ENCODE peak calls at places on chromosome 7, in four cellular contexts. N, R, W and K are unnamed samples.

GRCh38 chr7:6016653-6016966 is 7.5 kb downstream of the AIMP2 start:
- DNase-seq in R (no peak), W (no peak), N (no peak), K (no peak)

GRCh38 chr7:56007167-56007652 is 42.8 kb downstream of the NIPSNAP2 start:
- DNase-seq in W (peak; percentile 42), N (no peak), R (no peak), K (no peak)

GRCh38 chr7:153829523-153829922 is 222.7 kb upstream of the DPP6 start:
- DNase-seq in R (no peak), N (no peak), W (no peak), K (no peak)

GRCh38 chr7:2527505-2528464 is 8.2 kb downstream of the LFNG start:
- DNase-seq in W (peak; percentile 86), R (no peak), N (no peak), K (peak; percentile 66)

GRCh38 chr7:121279822-121280221 is 49.0 kb upstream of the WNT16 start:
- DNase-seq in N (no peak), R (no peak), W (no peak), K (no peak)

GRCh38 chr7:79317728-79318127 is 135.7 kb downstream of the MAGI2 start:
- DNase-seq in W (no peak), R (no peak), N (no peak), K (no peak)

GRCh38 chr7:120272896-120273475 is at the start of gene KCND2:
- DNase-seq in R (no peak), N (no peak), W (no peak), K (no peak)

GRCh38 chr7:139099181-139099947 is 10.2 kb downstream of the ZC3HAV1 start:
- DNase-seq in N (no peak), W (no peak), R (no peak), K (no peak)

GRCh38 chr7:140122975-140123374 is 53.8 kb downstream of the KDM7A start:
- DNase-seq in W (no peak), R (no peak), N (no peak), K (no peak)

GRCh38 chr7:111883241-111883640 is 320.9 kb upstream of the IMMP2L start:
- DNase-seq in R (no peak), W (no peak), N (no peak), K (no peak)

GRCh38 chr7:134690614-134691504 is 44.2 kb downstream of the BPGM start:
- DNase-seq in R (no peak), W (no peak), N (no peak), K (no peak)

GRCh38 chr7:449249-450019 is 70.2 kb downstream of the PDGFA start:
- DNase-seq in R (no peak), N (no peak), W (no peak), K (no peak)
- TF ChIP-seq POLR2AphosphoS5 in R (no peak), N (no peak), W (no peak), K (no peak)

DNA sequence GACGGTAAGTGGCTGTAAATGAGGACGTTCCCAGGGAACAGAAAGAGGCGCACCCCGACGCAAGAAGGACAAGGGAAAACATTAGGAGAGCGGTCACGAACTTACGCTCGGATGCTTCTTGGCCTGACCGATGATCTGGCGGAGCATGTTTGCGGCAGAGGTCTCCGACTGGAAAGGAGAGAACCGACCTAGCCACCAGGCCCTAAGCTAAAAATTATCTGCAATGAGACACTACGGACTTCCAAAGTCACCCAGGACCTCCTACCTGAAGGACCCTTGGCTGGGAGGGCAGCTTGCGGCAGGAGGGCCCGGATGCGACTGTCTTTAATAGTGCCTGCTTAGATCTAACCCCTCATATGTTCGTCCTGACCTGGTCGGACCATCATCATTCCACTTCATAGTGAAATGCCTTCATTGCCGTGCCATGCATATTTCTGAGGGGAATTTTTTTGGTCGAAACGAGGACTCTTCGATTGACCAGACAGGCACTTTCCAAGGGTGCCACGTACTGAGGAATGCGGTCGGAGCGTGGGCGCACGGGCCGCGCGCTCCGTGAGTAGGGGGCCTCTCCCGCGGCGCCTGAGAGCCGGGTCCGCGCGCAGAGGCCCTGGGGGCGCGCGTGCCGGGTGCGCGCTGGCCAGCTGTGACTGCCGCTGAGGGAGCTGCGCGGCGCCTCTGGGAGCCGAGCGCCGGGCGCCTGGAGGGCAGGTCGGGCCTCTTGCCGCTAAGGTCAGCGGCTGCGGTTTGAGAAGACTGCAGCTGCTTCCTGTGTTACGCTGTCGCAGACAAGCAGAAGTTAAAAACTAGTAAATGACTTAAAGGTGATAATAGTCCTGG is 33.5 kb upstream of the PHF14 start:
- DNase-seq in N (peak; percentile 90), W (peak; percentile 95), R (peak; percentile 96), K (peak; percentile 88)
- TF ChIP-seq EP300 in N (no peak), W (peak; percentile 51), R (no peak), K (no peak)

DNA sequence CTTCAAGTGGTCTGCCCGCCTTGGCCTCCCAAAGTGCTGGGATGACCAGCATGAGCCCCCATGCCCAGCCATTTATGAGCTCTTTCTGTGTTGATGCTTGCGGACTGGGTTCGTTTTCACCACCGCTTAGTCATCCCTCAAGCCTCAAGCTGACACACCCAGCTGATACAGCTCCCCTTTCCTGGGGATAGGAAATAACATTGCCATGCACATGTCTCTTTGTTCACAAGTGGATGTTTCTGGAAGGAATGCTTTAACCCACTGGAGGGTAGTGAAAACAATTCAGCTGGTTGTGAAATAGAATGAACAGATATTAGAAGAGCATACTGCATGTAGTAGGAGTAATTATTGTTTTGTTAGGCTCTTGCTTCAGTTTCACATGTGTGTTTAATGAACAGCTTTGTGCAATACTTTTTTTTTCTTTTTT is 8.5 kb upstream of the METTL27 start:
- DNase-seq in W (peak; percentile 81), N (no peak), R (no peak), K (peak; percentile 56)
- TF ChIP-seq POLR2AphosphoS5 in W (no peak), N (no peak), R (peak; percentile 17), K (peak; percentile 27)

GRCh38 chr7:101604331-101604933 is 24.7 kb downstream of the MYL10 start:
- DNase-seq in N (no peak), R (no peak), W (no peak), K (no peak)

GRCh38 chr7:101612885-101613490 is 16.1 kb downstream of the MYL10 start:
- DNase-seq in N (no peak), R (no peak), W (no peak), K (no peak)

GRCh38 chr7:101605611-101606010 is 23.5 kb downstream of the MYL10 start:
- DNase-seq in W (no peak), R (no peak), N (no peak), K (no peak)

GRCh38 chr7:101606176-101606923 is 22.7 kb downstream of the MYL10 start:
- DNase-seq in R (no peak), N (no peak), W (no peak), K (no peak)

DNA sequence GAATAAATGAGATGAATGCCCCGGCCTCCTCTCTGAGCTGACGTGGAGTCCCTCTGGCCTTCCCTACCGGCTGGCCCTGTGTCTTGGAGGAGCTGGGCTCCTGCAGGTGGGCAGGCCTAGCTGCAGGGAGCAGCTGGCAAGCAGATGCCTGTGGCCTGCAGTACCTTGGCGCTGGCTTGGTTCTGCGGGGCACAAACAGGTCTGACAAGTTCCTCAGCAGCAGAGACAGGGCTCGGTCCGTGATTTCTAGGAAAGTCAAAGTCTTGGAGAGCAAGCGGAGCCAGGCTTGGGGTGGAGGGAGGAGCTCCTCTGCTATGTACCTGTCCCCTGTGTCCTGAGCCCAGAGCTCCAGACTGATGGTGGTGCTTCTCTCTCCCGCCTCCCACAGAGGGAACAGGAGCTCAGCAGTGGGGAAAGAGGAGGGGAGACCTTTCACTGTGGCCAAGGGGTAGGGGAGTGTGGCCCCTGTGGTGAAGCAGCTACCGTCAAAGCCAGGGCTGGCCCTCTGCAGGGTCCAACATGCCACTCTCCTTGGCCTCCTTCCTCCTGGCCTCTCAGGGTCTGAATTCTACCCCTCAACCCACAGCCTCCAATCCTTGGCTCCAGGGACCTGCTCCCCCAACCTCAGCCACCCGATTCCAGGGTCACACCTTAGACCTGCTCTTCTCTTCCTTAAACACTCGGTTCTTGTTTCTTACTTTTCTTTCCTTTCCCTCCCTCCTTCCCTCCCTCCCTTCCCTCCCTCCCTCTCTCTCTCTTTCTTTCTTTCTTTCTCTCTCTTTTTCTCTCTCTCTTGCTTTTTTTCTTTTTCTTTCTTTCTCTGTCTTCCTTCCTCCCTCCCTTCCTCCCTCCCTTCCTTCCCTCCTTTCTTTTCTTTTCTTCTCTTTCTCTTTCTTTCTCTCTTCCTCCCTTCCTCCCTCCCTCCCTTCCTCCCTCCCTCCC is 20.1 kb downstream of the MYL10 start:
- DNase-seq in W (no peak), R (no peak), N (peak; percentile 91), K (peak; percentile 78)
- TF ChIP-seq EP300 in W (no peak), R (no peak), N (no peak), K (no peak)

GRCh38 chr7:100093498-100093897 is 4.7 kb downstream of the COPS6 start:
- DNase-seq in R (peak; percentile 71), W (no peak), N (no peak), K (no peak)
- TF ChIP-seq POLR2AphosphoS5 in R (peak; percentile 37), W (no peak), N (peak; percentile 28), K (no peak)